ENCODE peak calls at places on chromosome 22, in five cellular contexts. E is CD4-positive, CD25-positive, alpha-beta regulatory T cell; N is neuronal stem cell; U is tibial nerve; K is mammary epithelial cell. R is an unnamed sample.

GRCh38 chr22:23207786-23208325 is 27.5 kb downstream of the BCR start:
- DNase-seq in E (no peak), N (no peak), U (no peak), K (no peak), R (no peak)

GRCh38 chr22:45284705-45285305 is at the start of gene UPK3A:
- DNase-seq in E (peak; percentile 63), N (peak; percentile 64), U (no peak), K (peak; percentile 32), R (peak; percentile 10)

GRCh38 chr22:35413624-35414023 is 13.7 kb downstream of the MCM5 start:
- DNase-seq in E (no peak), N (no peak), U (no peak), K (no peak), R (no peak)

GRCh38 chr22:40733919-40734318 is 54.6 kb downstream of the MCHR1 start:
- DNase-seq in E (no peak), N (no peak), U (no peak), K (no peak), R (no peak)

GRCh38 chr22:28942801-28943500 is 59.6 kb downstream of the ZNRF3 start:
- DNase-seq in E (no peak), N (peak; percentile 48), U (no peak), K (no peak), R (peak; percentile 31)

GRCh38 chr22:30424471-30425326 is 869 bp upstream of the MTFP1 start:
- DNase-seq in E (no peak), N (no peak), U (no peak), K (peak; percentile 52), R (peak; percentile 23)

GRCh38 chr22:43007519-43008102 is 7.3 kb downstream of the PACSIN2 start:
- DNase-seq in E (no peak), N (no peak), U (no peak), K (no peak), R (peak; percentile 68)

GRCh38 chr22:43891360-43892182 is at the start of gene PNPLA5:
- DNase-seq in E (no peak), N (no peak), U (no peak), K (no peak), R (no peak)

GRCh38 chr22:37044634-37045625 is 6.6 kb upstream of the KCTD17 start:
- DNase-seq in E (no peak), N (no peak), U (no peak), K (peak; percentile 31), R (no peak)

GRCh38 chr22:17339095-17339693 is 30.1 kb upstream of the CECR2 start:
- DNase-seq in E (no peak), N (no peak), U (no peak), K (peak; percentile 11), R (peak; percentile 57)

GRCh38 chr22:48258841-48259240 is 1496.4 kb downstream of the TBC1D22A start:
- DNase-seq in E (no peak), N (no peak), U (no peak), K (no peak), R (no peak)

GRCh38 chr22:40819741-40820140 is 595 bp upstream of the SLC25A17 start:
- DNase-seq in E (no peak), N (no peak), U (no peak), K (no peak), R (no peak)

GRCh38 chr22:41478891-41479521 is 10.1 kb downstream of the ACO2 start:
- DNase-seq in E (no peak), N (no peak), U (peak; percentile 21), K (peak; percentile 10), R (no peak)

GRCh38 chr22:48071828-48072227 is 1309.4 kb downstream of the TBC1D22A start:
- DNase-seq in E (no peak), N (no peak), U (no peak), K (no peak), R (no peak)

GRCh38 chr22:27299181-27300085 is 502.1 kb downstream of the MN1 start:
- DNase-seq in E (no peak), N (no peak), U (no peak), K (no peak), R (no peak)

GRCh38 chr22:23237201-23237798 is 57.0 kb downstream of the BCR start:
- DNase-seq in E (no peak), N (peak; percentile 52), U (peak; percentile 82), K (no peak), R (peak; percentile 31)

GRCh38 chr22:41699264-41700104 is at the start of gene MEI1:
- DNase-seq in E (peak; percentile 82), N (no peak), U (peak; percentile 64), K (peak; percentile 28), R (no peak)

GRCh38 chr22:47432683-47433082 is 670.2 kb downstream of the TBC1D22A start:
- DNase-seq in E (no peak), N (no peak), U (no peak), K (no peak), R (no peak)

GRCh38 chr22:41217553-41218157 is 12.5 kb downstream of the L3MBTL2 start:
- DNase-seq in E (no peak), N (no peak), U (peak; percentile 58), K (no peak), R (no peak)

GRCh38 chr22:47092896-47093311 is 330.5 kb downstream of the TBC1D22A start:
- DNase-seq in E (no peak), N (no peak), U (no peak), K (peak; percentile 11), R (peak; percentile 88)

DNA sequence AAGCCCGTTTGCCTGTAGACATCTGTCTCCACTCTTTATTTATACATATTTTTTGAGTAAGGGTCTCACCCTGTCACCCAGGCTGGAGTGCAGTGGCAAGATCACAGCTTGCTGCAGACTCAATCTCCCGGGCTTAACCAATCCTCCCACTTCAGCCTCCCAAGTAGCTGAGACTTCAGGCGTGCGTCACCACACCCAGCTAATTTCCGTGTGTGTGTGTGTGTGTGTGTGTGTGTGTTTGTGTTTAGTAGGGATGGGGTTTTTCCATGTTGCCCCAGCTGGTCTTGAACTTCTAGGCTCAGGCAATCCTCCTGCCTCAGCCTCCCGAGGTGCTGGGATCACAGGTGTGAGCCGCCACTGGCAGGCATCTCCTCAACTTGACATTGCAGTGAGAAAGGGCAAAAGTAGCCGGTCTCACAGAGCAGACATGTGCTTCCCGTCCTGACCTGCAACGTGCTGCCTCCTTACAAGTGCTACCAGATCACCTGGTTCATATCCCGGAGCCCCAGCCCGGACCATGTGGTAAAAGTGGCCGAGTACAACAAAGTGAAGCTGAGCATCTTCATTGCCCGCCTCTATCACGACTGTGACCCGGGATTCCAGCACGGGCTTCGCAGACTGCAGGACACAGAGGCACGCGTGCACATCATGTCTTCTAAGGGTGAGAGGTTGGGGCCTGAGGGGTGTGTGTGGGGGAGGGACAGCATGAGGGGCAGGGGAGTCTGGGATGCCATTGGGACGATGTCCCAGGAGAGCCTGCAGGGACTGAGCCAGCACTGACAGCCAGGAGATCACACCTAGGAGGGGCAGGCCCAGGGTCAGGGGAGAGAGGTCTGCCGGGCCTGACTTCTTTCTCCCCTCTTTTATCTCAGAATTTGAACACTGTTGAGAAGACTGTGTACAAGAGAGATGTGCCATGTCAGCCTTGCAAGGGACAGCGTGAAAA is 5.6 kb upstream of the APOBEC3H start:
- DNase-seq in E (no peak), N (no peak), U (no peak), K (no peak), R (no peak)
- H3K4me3 ChIP-seq in E (peak overlapping the region; percentile 65), N (no peak overlapping the region), U (no peak overlapping the region), K (no peak overlapping the region), R (no peak overlapping the region)

GRCh38 chr22:25407226-25407858 is 157.1 kb upstream of the GRK3 start:
- DNase-seq in E (no peak), N (no peak), U (no peak), K (no peak), R (no peak)
- H3K4me3 ChIP-seq in E (no peak overlapping the region), N (no peak overlapping the region), U (no peak overlapping the region), K (no peak overlapping the region), R (no peak overlapping the region)

GRCh38 chr22:49964493-49965290 is 4.1 kb downstream of the PIM3 start:
- DNase-seq in E (no peak), N (no peak), U (peak; percentile 13), K (no peak), R (no peak)
- H3K4me3 ChIP-seq in E (no peak overlapping the region), N (no peak overlapping the region), U (no peak overlapping the region), K (no peak overlapping the region), R (no peak overlapping the region)

GRCh38 chr22:39388261-39389011 is 11.1 kb upstream of the TAB1 start:
- DNase-seq in E (peak; percentile 79), N (peak; percentile 86), U (peak; percentile 63), K (peak; percentile 34), R (peak; percentile 92)
- H3K4me3 ChIP-seq in E (no peak overlapping the region), N (peak overlapping the region; percentile 58), U (peak overlapping the region; percentile 37), K (peak overlapping the region; percentile 47), R (peak overlapping the region; percentile 40)

GRCh38 chr22:38272373-38273134 is at the start of gene TMEM184B:
- DNase-seq in E (peak; percentile 78), N (peak; percentile 82), U (peak; percentile 66), K (peak; percentile 67), R (peak; percentile 78)

GRCh38 chr22:38271101-38271500 is 1.7 kb downstream of the TMEM184B start:
- DNase-seq in E (no peak), N (no peak), U (no peak), K (no peak), R (no peak)

GRCh38 chr22:38270091-38270972 is 2.5 kb downstream of the TMEM184B start:
- DNase-seq in E (no peak), N (no peak), U (no peak), K (no peak), R (no peak)

GRCh38 chr22:38273135-38273761 is 438 bp upstream of the TMEM184B start:
- DNase-seq in E (no peak), N (no peak), U (no peak), K (no peak), R (peak; percentile 39)

GRCh38 chr22:38271927-38272372 is 860 bp downstream of the TMEM184B start:
- DNase-seq in E (no peak), N (no peak), U (no peak), K (peak; percentile 60), R (no peak)
- H3K4me3 ChIP-seq in E (peak overlapping the region; percentile 66), N (peak overlapping the region; percentile 78), U (peak overlapping the region; percentile 98), K (peak overlapping the region; percentile 84), R (peak overlapping the region; percentile 99)

R was measured in cardiac muscle cell.